ENCODE peak calls at places on chromosomes 5 and 9, in nine cellular contexts. Y is putamen; I is A172; S is stimulated activated CD8-positive, alpha-beta memory T cell treated with anti-CD3 and anti-CD28 coated beads, Interleukin-12 subunit alpha, Interleukin-12 subunit beta, amount 100 ng/mL, for 4 hours; C is neuronal stem cell; D is NCI-H1417; K is RCC 7860; T is cardiac fibroblast; H is IMR-90. Q is an unnamed sample.

GRCh38 chr9:3285365-3286161 is 240.2 kb downstream of the RFX3 start:
- DNase-seq in Y (no peak), I (peak; percentile 26), S (no peak), C (no peak), D (no peak), K (no peak), T (peak; percentile 34), H (peak; percentile 37), Q (no peak)

GRCh38 chr5:158740358-158740757 is 359.4 kb downstream of the EBF1 start:
- DNase-seq in Y (no peak), I (no peak), S (no peak), C (no peak), D (no peak), K (no peak), T (no peak), H (no peak), Q (no peak)

GRCh38 chr9:6552738-6553121 is 92.8 kb downstream of the GLDC start:
- DNase-seq in Y (no peak), I (peak; percentile 36), S (no peak), C (no peak), D (no peak), K (no peak), T (peak; percentile 68), H (peak; percentile 56), Q (no peak)

GRCh38 chr9:81522721-81523551 is 166.4 kb downstream of the TLE1 start:
- DNase-seq in Y (peak; percentile 33), I (peak; percentile 74), S (no peak), C (no peak), D (peak; percentile 37), K (peak; percentile 63), T (peak; percentile 83), H (peak; percentile 66), Q (no peak)

GRCh38 chr9:78261403-78262001 is 25.6 kb downstream of the CEP78 start:
- DNase-seq in Y (peak; percentile 15), I (peak; percentile 30), S (no peak), C (no peak), D (no peak), K (peak; percentile 33), T (peak; percentile 60), H (peak; percentile 55), Q (no peak)

GRCh38 chr5:78162253-78162862 is 132.1 kb downstream of the AP3B1 start:
- DNase-seq in Y (peak; percentile 15), I (peak; percentile 31), S (no peak), C (peak; percentile 17), D (peak; percentile 31), K (no peak), T (peak; percentile 64), H (peak; percentile 44), Q (no peak)

GRCh38 chr5:42005561-42006153 is 80.6 kb downstream of the FBXO4 start:
- DNase-seq in Y (no peak), I (peak; percentile 21), S (no peak), C (no peak), D (no peak), K (peak; percentile 56), T (peak; percentile 42), H (peak; percentile 24), Q (no peak)

GRCh38 chr9:126454250-126454649 is 127.6 kb downstream of the MVB12B start:
- DNase-seq in Y (no peak), I (no peak), S (no peak), C (peak; percentile 71), D (no peak), K (no peak), T (no peak), H (no peak), Q (no peak)

GRCh38 chr5:76397200-76397599 is 5.9 kb upstream of the IQGAP2 start:
- DNase-seq in Y (no peak), I (no peak), S (no peak), C (no peak), D (no peak), K (no peak), T (no peak), H (no peak), Q (no peak)

GRCh38 chr9:136482046-136482792 is 621 bp downstream of the SEC16A start:
- DNase-seq in Y (no peak), I (peak; percentile 63), S (peak; percentile 11), C (peak; percentile 29), D (no peak), K (peak; percentile 18), T (peak; percentile 54), H (peak; percentile 37), Q (no peak)

GRCh38 chr5:134451618-134452505 is 40.2 kb upstream of the CDKN2AIPNL start:
- DNase-seq in Y (no peak), I (peak; percentile 76), S (no peak), C (no peak), D (no peak), K (peak; percentile 72), T (peak; percentile 79), H (peak; percentile 86), Q (no peak)

GRCh38 chr9:34275811-34276210 is 53.3 kb downstream of the KIF24 start:
- DNase-seq in Y (no peak), I (no peak), S (no peak), C (no peak), D (no peak), K (no peak), T (no peak), H (no peak), Q (no peak)

GRCh38 chr5:135814254-135814653 is 20.2 kb upstream of the SLC25A48 start:
- DNase-seq in Y (no peak), I (peak; percentile 5), S (no peak), C (no peak), D (no peak), K (no peak), T (no peak), H (no peak), Q (no peak)

GRCh38 chr9:131668439-131669233 is 71.2 kb downstream of the RAPGEF1 start:
- DNase-seq in Y (no peak), I (peak; percentile 70), S (peak; percentile 53), C (no peak), D (no peak), K (peak; percentile 87), T (peak; percentile 70), H (peak; percentile 84), Q (no peak)

GRCh38 chr9:94937214-94937903 is 210.9 kb downstream of the AOPEP start:
- DNase-seq in Y (no peak), I (peak; percentile 93), S (no peak), C (no peak), D (no peak), K (peak; percentile 77), T (peak; percentile 92), H (peak; percentile 98), Q (no peak)

GRCh38 chr5:127080001-127080478 is 6.7 kb upstream of the C5orf63 start:
- DNase-seq in Y (no peak), I (no peak), S (no peak), C (no peak), D (peak; percentile 81), K (no peak), T (no peak), H (no peak), Q (no peak)

GRCh38 chr5:79850316-79850822 is 140.7 kb downstream of the MTX3 start:
- DNase-seq in Y (no peak), I (no peak), S (no peak), C (no peak), D (no peak), K (no peak), T (no peak), H (no peak), Q (peak; percentile 74)

GRCh38 chr5:77852068-77852513 is 76.0 kb upstream of the TBCA start:
- DNase-seq in Y (no peak), I (no peak), S (no peak), C (no peak), D (no peak), K (no peak), T (no peak), H (no peak), Q (no peak)

GRCh38 chr9:38026021-38026809 is 42.8 kb downstream of the SHB start:
- DNase-seq in Y (no peak), I (peak; percentile 92), S (no peak), C (no peak), D (peak; percentile 42), K (peak; percentile 79), T (peak; percentile 97), H (peak; percentile 98), Q (no peak)

GRCh38 chr9:101480386-101480785 is 44.8 kb upstream of the ALDOB start:
- DNase-seq in Y (no peak), I (no peak), S (no peak), C (no peak), D (no peak), K (no peak), T (no peak), H (no peak), Q (no peak)

GRCh38 chr5:102715405-102715804 is 39.7 kb upstream of the PAM start:
- DNase-seq in Y (no peak), I (peak; percentile 68), S (no peak), C (no peak), D (no peak), K (peak; percentile 48), T (peak; percentile 96), H (peak; percentile 90), Q (no peak)

GRCh38 chr5:10227396-10227795 is 22.3 kb downstream of the ATPSCKMT start:
- DNase-seq in Y (no peak), I (peak; percentile 64), S (no peak), C (no peak), D (no peak), K (peak; percentile 66), T (peak; percentile 70), H (peak; percentile 79), Q (no peak)

GRCh38 chr5:31366941-31367340 is 165.0 kb downstream of the DROSHA start:
- DNase-seq in Y (no peak), I (no peak), S (no peak), C (no peak), D (no peak), K (peak; percentile 68), T (peak; percentile 15), H (peak; percentile 35), Q (no peak)

GRCh38 chr5:170832241-170832640 is 29.6 kb upstream of the RANBP17 start:
- DNase-seq in Y (no peak), I (no peak), S (no peak), C (no peak), D (no peak), K (no peak), T (no peak), H (no peak), Q (no peak)

GRCh38 chr9:93020785-93021670 is 37.5 kb upstream of the SUSD3 start:
- DNase-seq in Y (no peak), I (peak; percentile 14), S (no peak), C (no peak), D (no peak), K (no peak), T (no peak), H (no peak), Q (no peak)

GRCh38 chr5:163841-164240 is 27.5 kb upstream of the LRRC14B start:
- DNase-seq in Y (no peak), I (no peak), S (no peak), C (no peak), D (no peak), K (no peak), T (no peak), H (no peak), Q (no peak)

GRCh38 chr5:1003296-1003937 is 5.2 kb upstream of the NKD2 start:
- DNase-seq in Y (no peak), I (peak; percentile 64), S (no peak), C (no peak), D (peak; percentile 87), K (peak; percentile 23), T (peak; percentile 31), H (no peak), Q (no peak)

GRCh38 chr5:172076783-172077244 is 70.4 kb upstream of the FBXW11 start:
- DNase-seq in Y (no peak), I (no peak), S (no peak), C (no peak), D (no peak), K (no peak), T (peak; percentile 34), H (peak; percentile 48), Q (no peak)

GRCh38 chr5:142644127-142644526 is 41.8 kb downstream of the FGF1 start:
- DNase-seq in Y (no peak), I (peak; percentile 25), S (no peak), C (no peak), D (no peak), K (no peak), T (peak; percentile 67), H (peak; percentile 36), Q (no peak)

GRCh38 chr9:9102295-9102694 is 1302.7 kb upstream of the DMAC1 start:
- DNase-seq in Y (no peak), I (no peak), S (no peak), C (no peak), D (no peak), K (no peak), T (no peak), H (no peak), Q (no peak)

GRCh38 chr9:113677057-113677456 is 199.1 kb upstream of the ZNF618 start:
- DNase-seq in Y (no peak), I (no peak), S (no peak), C (no peak), D (no peak), K (no peak), T (peak; percentile 25), H (no peak), Q (no peak)

Q was measured in heart left ventricle.